ENCODE peak calls at places on chromosomes 11 and 22, in five cellular contexts. R, M, N, F and L are unnamed samples. For H3K9me3, the result is how much of the 10 kb centered on the place peaks cover.

GRCh38 chr11:108501396-108501795 is 3.2 kb upstream of the POGLUT3 start:
- DNase-seq in M (no peak), R (no peak), N (no peak), F (no peak), L (no peak)

GRCh38 chr11:93051181-93051580 is 81.7 kb downstream of the MTNR1B start:
- DNase-seq in N (no peak), F (no peak), M (no peak), R (no peak), L (no peak)

GRCh38 chr22:42277988-42278776 is 7.7 kb upstream of the TCF20 start:
- DNase-seq in N (no peak), M (no peak), R (no peak), F (no peak), L (no peak)

GRCh38 chr11:64687641-64688533 is 35.1 kb downstream of the NRXN2 start:
- DNase-seq in M (no peak), F (no peak), R (no peak), N (no peak), L (no peak)

GRCh38 chr11:66072518-66072917 is 2.4 kb downstream of the PACS1 start:
- DNase-seq in F (no peak), N (no peak), R (no peak), M (no peak), L (no peak)

GRCh38 chr11:5663511-5663910 is 21.4 kb downstream of the TRIM5 start:
- DNase-seq in F (no peak), N (no peak), M (no peak), R (no peak), L (no peak)

GRCh38 chr11:100515087-100515486 is 172.0 kb upstream of the ARHGAP42 start:
- DNase-seq in N (no peak), R (no peak), F (no peak), M (peak), L (no peak)

GRCh38 chr11:14812776-14813175 is 79.3 kb downstream of the CYP2R1 start:
- DNase-seq in R (no peak), M (no peak), N (no peak), F (no peak), L (no peak)

GRCh38 chr11:68954970-68955958 is 25.5 kb downstream of the MRGPRD start:
- DNase-seq in N (no peak), M (peak), R (no peak), F (no peak), L (no peak)

GRCh38 chr11:134405436-134405835 is 6.6 kb downstream of the B3GAT1 start:
- DNase-seq in M (no peak), N (no peak), F (no peak), R (no peak), L (no peak)

GRCh38 chr11:64763804-64764611 is 4.2 kb upstream of the PYGM start:
- DNase-seq in F (no peak), M (no peak), N (no peak), R (no peak), L (no peak)

GRCh38 chr11:90364527-90364926 is 141.7 kb upstream of the CHORDC1 start:
- DNase-seq in N (no peak), M (no peak), F (no peak), R (no peak), L (no peak)

GRCh38 chr11:75276696-75277095 is 36.1 kb downstream of the TPBGL start:
- DNase-seq in F (no peak), N (no peak), R (no peak), M (no peak), L (no peak)

GRCh38 chr22:34068011-34068410 is 147.7 kb upstream of the LARGE1 start:
- DNase-seq in F (no peak), N (no peak), M (no peak), R (no peak), L (no peak)

GRCh38 chr11:76578655-76579046 is 91.9 kb downstream of the LRRC32 start:
- DNase-seq in R (no peak), N (no peak), M (no peak), F (no peak), L (no peak)

GRCh38 chr11:59560702-59561469 is 49.5 kb downstream of the OR4D9 start:
- DNase-seq in M (peak), R (peak), N (no peak), F (peak), L (peak)

GRCh38 chr11:9506489-9507343 is 45.9 kb downstream of the ZNF143 start:
- DNase-seq in N (peak), F (peak), R (peak), M (peak), L (peak)

GRCh38 chr22:25114369-25115362 is 85.0 kb upstream of the CRYBB3 start:
- DNase-seq in M (peak), N (no peak), F (no peak), R (peak), L (no peak)

GRCh38 chr22:32043391-32043790 is 330 bp downstream of the SLC5A1 start:
- DNase-seq in R (no peak), N (no peak), F (no peak), M (no peak), L (no peak)

GRCh38 chr11:81497202-81497804 is 1236.4 kb downstream of the FAM181B start:
- DNase-seq in R (peak), F (peak), N (peak), M (peak), L (no peak)

GRCh38 chr11:65797711-65798110 is 10.8 kb downstream of the OVOL1 start:
- DNase-seq in F (no peak), R (no peak), N (no peak), M (no peak), L (no peak)

GRCh38 chr11:60743058-60743457 is 13.6 kb upstream of the MS4A15 start:
- DNase-seq in R (no peak), N (no peak), M (no peak), F (no peak), L (no peak)

GRCh38 chr11:76455331-76455730 is 10.5 kb downstream of the EMSY start:
- DNase-seq in R (no peak), M (no peak), F (peak), N (no peak), L (no peak)

GRCh38 chr22:30314918-30315317 is 11.8 kb downstream of the TBC1D10A start:
- DNase-seq in R (no peak), F (no peak), M (no peak), N (no peak), L (peak)

GRCh38 chr11:119318240-119319135 is 1.6 kb upstream of the MCAM start:
- DNase-seq in N (no peak), F (no peak), M (no peak), R (peak), L (peak)

GRCh38 chr11:46260161-46260560 is 17.3 kb upstream of the CREB3L1 start:
- DNase-seq in N (no peak), R (no peak), F (no peak), M (no peak), L (no peak)

GRCh38 chr11:4190519-4190918 is 95.9 kb downstream of the RRM1 start:
- DNase-seq in M (no peak), F (no peak), R (no peak), N (no peak), L (no peak)
- H3K9me3 ChIP-seq in M (under half), F (under half), R (under half), N (under half), L (under half)

DNA sequence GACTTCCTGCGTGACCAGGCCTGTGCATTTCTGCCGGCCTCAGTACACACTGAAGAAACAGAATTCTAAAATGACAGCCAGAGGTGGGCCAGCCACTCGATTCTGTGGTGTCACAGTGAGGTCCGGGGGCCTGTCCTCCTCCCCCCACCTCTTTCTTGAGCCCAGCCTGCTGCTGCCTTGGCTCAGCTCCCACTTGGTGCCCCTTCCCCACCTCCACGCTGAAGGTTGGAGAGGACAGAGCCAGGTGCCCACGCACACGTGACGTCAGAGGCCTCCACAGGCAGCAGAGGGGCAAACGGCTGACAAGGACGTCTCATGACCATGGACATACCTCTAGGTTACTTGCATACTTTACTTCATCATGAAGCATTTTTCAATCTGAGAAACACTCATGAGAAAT is 78.0 kb upstream of the SHANK2 start:
- DNase-seq in R (no peak), M (no peak), F (no peak), N (no peak), L (no peak)
- H3K9me3 ChIP-seq in R (under half), M (under half), F (under half), N (under half), L (under half)

DNA sequence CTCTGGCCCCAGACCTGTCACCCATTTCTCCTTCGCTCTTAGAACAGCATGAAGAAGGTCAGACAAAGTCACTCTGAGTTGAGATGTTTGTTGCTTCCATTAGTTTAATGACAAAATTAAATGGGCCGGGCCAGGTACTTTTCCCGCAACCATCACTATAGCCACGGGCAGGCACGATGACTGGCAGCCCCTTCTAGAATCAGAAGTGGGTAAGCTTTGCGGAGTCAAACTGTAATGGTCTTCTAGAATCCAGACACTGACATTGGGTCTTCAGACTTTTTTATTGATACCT is 2.3 kb upstream of the ACR start:
- DNase-seq in F (no peak), M (no peak), R (no peak), N (no peak), L (no peak)
- H3K9me3 ChIP-seq in F (under half), M (under half), R (under half), N (under half), L (under half)

GRCh38 chr11:114607753-114608459 is 12.3 kb upstream of the NXPE4 start:
- DNase-seq in F (no peak), M (no peak), R (no peak), N (no peak), L (no peak)

GRCh38 chr11:114605370-114605769 is 9.8 kb upstream of the NXPE4 start:
- DNase-seq in M (no peak), R (no peak), N (no peak), F (no peak), L (no peak)

GRCh38 chr11:114604886-114605285 is 9.3 kb upstream of the NXPE4 start:
- DNase-seq in M (no peak), N (no peak), R (no peak), F (no peak), L (no peak)

GRCh38 chr11:114604179-114604813 is 8.7 kb upstream of the NXPE4 start:
- DNase-seq in R (no peak), N (no peak), F (no peak), M (no peak), L (no peak)

GRCh38 chr11:114606003-114606801 is 10.6 kb upstream of the NXPE4 start:
- DNase-seq in F (no peak), M (no peak), N (no peak), R (no peak), L (no peak)
- H3K9me3 ChIP-seq in F (under half), M (under half), N (under half), R (half or more), L (under half)

GRCh38 chr22:49097966-49098365 is 729.7 kb downstream of the BRD1 start:
- DNase-seq in N (no peak), F (no peak), M (no peak), R (no peak), L (no peak)
- H3K9me3 ChIP-seq in N (under half), F (under half), M (under half), R (under half), L (under half)

DNA sequence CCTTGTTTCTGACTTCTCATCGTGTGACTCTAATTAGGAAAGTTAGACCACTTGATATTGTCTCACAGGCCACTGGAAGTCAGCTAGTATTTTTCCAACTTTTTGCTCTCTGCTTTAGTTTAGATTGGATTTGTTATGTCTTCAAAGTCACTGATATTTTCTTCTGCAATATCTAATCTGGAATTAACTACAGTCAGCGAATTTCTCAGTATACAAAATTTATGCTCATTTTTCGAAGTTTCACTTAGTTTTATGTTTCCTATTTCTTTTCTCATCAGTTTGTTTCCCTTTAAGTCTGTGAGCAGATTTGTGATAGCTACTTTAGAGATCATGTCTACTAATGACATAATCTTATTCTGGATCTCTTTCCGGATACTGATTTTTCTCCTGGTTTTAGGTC is 1027.2 kb upstream of the CNTN5 start:
- DNase-seq in F (no peak), R (no peak), M (no peak), N (no peak), L (no peak)
- H3K9me3 ChIP-seq in F (under half), R (under half), M (under half), N (under half), L (under half)

GRCh38 chr22:11627798-11628650 is 3900.0 kb upstream of the OR11H1 start:
- DNase-seq in F (no peak), R (no peak), N (no peak), M (no peak), L (no peak)
- H3K9me3 ChIP-seq in F (under half), R (half or more), N (under half), M (under half), L (under half)

GRCh38 chr11:43784301-43784700 is 96.3 kb upstream of the ALKBH3 start:
- DNase-seq in F (no peak), N (no peak), R (no peak), M (no peak), L (no peak)

GRCh38 chr11:43774786-43775185 is 94.2 kb downstream of the HSD17B12 start:
- DNase-seq in M (no peak), N (no peak), F (no peak), R (no peak), L (no peak)

GRCh38 chr11:43784866-43785265 is 95.8 kb upstream of the ALKBH3 start:
- DNase-seq in F (no peak), M (no peak), R (no peak), N (no peak), L (no peak)

GRCh38 chr11:43779306-43779705 is 98.8 kb downstream of the HSD17B12 start:
- DNase-seq in F (no peak), R (no peak), M (no peak), N (no peak), L (no peak)
- H3K9me3 ChIP-seq in F (under half), R (under half), M (under half), N (under half), L (under half)

DNA sequence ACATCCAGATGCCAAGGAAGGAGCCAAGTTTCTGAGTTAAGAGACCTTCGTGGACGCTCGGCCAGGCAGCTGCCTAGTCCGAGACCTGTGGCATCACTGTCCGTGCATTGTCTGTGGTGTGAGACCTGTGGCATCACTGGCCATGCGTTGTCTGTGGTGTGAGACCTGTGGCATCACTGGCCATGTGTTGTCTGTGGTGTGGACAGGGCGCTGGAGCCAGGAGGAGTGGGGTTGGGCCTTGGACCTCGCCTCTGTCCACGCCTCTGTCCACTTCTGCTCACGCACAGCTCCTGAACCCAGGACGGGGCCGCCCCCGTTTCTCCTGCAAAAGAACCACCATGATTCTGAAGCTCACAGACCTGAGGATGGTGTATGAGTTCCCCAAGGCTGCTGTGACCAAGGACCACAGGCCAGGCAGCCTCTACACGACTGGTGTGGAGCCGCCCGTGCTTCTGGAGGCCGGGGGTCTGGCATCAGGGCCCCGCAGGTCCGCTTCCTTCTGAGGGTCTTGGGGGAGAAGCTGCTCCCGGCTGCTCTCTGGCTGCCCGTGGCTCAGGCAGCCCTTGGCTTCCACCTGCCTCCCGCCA is 1218.3 kb downstream of the BRD1 start:
- DNase-seq in N (no peak), R (no peak), F (no peak), M (no peak), L (no peak)
- H3K9me3 ChIP-seq in N (under half), R (under half), F (under half), M (under half), L (under half)